ENCODE peak calls at places on chromosome 19, in six cellular contexts. R is HCT116, D is H9, K is HepG2, U is H1, T is OCI-LY7. A is an unnamed sample. For H4K20me1, the result is how much of the 10 kb centered on the place peaks cover.

GRCh38 chr19:7862413-7862951 is 11.7 kb downstream of the PRR36 start:
- DNase-seq in R (peak), D (peak), K (no peak), U (peak), T (peak), A (no peak)

GRCh38 chr19:31938675-31939074 is 406.7 kb upstream of the ZNF507 start:
- DNase-seq in R (no peak), D (no peak), K (no peak), U (no peak), T (no peak), A (no peak)

GRCh38 chr19:1169921-1170885 is 3.9 kb downstream of the SBNO2 start:
- DNase-seq in R (no peak), D (no peak), K (no peak), U (no peak), T (no peak), A (peak)

GRCh38 chr19:32599736-32600157 is 18.8 kb downstream of the PDCD5 start:
- DNase-seq in R (peak), D (no peak), K (peak), U (no peak), T (peak), A (peak)

GRCh38 chr19:32611161-32611560 is 30.2 kb downstream of the PDCD5 start:
- DNase-seq in R (no peak), D (no peak), K (no peak), U (no peak), T (no peak), A (no peak)

GRCh38 chr19:32878988-32879387 is 9.4 kb upstream of the SLC7A9 start:
- DNase-seq in R (no peak), D (no peak), K (no peak), U (no peak), T (no peak), A (no peak)

GRCh38 chr19:8511573-8512101 is 2.3 kb downstream of the ZNF414 start:
- DNase-seq in R (peak), D (no peak), K (no peak), U (no peak), T (no peak), A (no peak)

GRCh38 chr19:42634409-42635232 is 39.9 kb upstream of the CEACAM8 start:
- DNase-seq in R (peak), D (no peak), K (peak), U (no peak), T (peak), A (peak)

GRCh38 chr19:29678484-29679106 is 13.3 kb downstream of the PLEKHF1 start:
- DNase-seq in R (no peak), D (no peak), K (peak), U (no peak), T (no peak), A (no peak)

GRCh38 chr19:20077791-20078463 is at the start of gene ZNF90:
- DNase-seq in R (no peak), D (peak), K (peak), U (peak), T (peak), A (no peak)

GRCh38 chr19:23311551-23311950 is 61.4 kb upstream of the ZNF724 start:
- DNase-seq in R (no peak), D (no peak), K (no peak), U (no peak), T (no peak), A (peak)

GRCh38 chr19:23314505-23315241 is 64.5 kb upstream of the ZNF724 start:
- DNase-seq in R (no peak), D (no peak), K (peak), U (no peak), T (no peak), A (no peak)

GRCh38 chr19:23310729-23311211 is 60.6 kb upstream of the ZNF724 start:
- DNase-seq in R (no peak), D (no peak), K (no peak), U (no peak), T (no peak), A (peak)

GRCh38 chr19:23312515-23312914 is 62.3 kb upstream of the ZNF724 start:
- DNase-seq in R (no peak), D (no peak), K (no peak), U (no peak), T (no peak), A (peak)

GRCh38 chr19:23313196-23313595 is 63.0 kb upstream of the ZNF724 start:
- DNase-seq in R (no peak), D (no peak), K (no peak), U (no peak), T (no peak), A (no peak)
- H4K20me1 ChIP-seq in R (under half), D (under half), K (under half), U (under half), T (under half), A (under half)

GRCh38 chr19:9836021-9836420 is 903 bp downstream of the PIN1 start:
- DNase-seq in R (no peak), D (no peak), K (no peak), U (no peak), T (peak), A (peak)
- TF ChIP-seq CTCF in R (no peak), D (no peak), K (no peak), U (no peak), T (peak), A (peak)

DNA sequence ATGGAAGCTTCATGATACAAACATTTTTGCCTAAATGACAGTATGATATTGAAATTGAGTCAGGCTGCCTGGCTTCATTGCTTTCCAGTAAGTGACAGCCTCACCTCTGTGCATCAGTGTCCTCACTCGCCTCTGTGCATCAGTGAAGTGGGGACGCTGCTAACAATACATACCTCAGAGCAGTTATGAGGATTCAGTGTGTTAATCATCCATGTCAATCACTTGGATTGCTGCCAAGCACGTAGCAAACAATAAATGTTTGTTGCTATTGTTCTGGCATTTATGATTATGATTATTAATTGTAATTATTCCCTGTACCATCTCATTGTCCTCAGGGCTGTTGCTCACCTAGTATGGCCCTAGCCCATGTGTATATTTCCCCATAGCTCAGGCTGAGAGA is 8.8 kb downstream of the PPP2R1A start:
- DNase-seq in R (no peak), D (no peak), K (no peak), U (no peak), T (no peak), A (no peak)
- H4K20me1 ChIP-seq in R (under half), D (under half), K (under half), U (under half), T (under half), A (half or more)

DNA sequence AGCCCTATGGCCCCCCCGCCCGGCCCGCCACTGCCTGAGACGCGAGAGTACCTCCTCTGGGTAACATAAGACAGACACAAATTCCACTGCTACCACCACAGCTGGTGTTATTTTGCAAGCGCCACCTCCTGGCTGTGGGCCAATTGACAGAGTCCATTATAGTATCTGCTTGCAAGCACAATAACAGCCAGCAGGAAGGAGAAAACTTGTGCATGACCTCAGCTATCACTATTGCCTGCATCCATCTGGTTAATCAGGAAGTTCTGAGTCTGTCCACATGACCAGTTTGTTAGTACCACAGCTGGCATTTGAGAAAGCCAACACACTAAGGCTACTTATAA is 25.3 kb upstream of the OR10H2 start:
- DNase-seq in R (peak), D (no peak), K (peak), U (no peak), T (peak), A (peak)
- TF ChIP-seq CTCF in R (no peak), D (no peak), K (peak), U (no peak), T (peak), A (no peak)